ENCODE peak calls at places on chromosomes 1 and 21, in ten cellular contexts. H, P, I, U, A, G, J, B, F and W are unnamed samples.
A peak's percentile ranks its signal among the peaks of the same experiment; 100 is the strongest.

GRCh38 chr1:3197781-3198316 is 128.8 kb downstream of the PRDM16 start:
- DNase-seq in H (no peak), P (no peak), I (no peak), U (no peak), A (no peak), G (no peak), J (no peak), B (no peak), F (no peak), W (no peak)

GRCh38 chr1:26703466-26703865 is 7.7 kb downstream of the ARID1A start:
- DNase-seq in H (no peak), P (no peak), I (no peak), U (no peak), A (no peak), G (no peak), J (no peak), B (no peak), F (no peak), W (no peak)

GRCh38 chr1:29202584-29203340 is 21.1 kb upstream of the SRSF4 start:
- DNase-seq in H (peak; percentile 73), P (peak; percentile 94), I (peak; percentile 77), U (peak; percentile 98), A (peak; percentile 92), G (peak; percentile 98), J (peak; percentile 92), B (peak; percentile 89), F (peak; percentile 98), W (peak; percentile 86)

GRCh38 chr1:15218287-15219279 is 28.4 kb upstream of the FHAD1 start:
- DNase-seq in H (no peak), P (no peak), I (no peak), U (no peak), A (no peak), G (peak; percentile 38), J (no peak), B (peak; percentile 33), F (no peak), W (no peak)

GRCh38 chr1:51877434-51878306 is 857 bp downstream of the NRDC start:
- DNase-seq in H (no peak), P (no peak), I (peak; percentile 24), U (peak; percentile 41), A (no peak), G (no peak), J (no peak), B (peak; percentile 20), F (no peak), W (no peak)

GRCh38 chr1:185850366-185850765 is 116.2 kb downstream of the HMCN1 start:
- DNase-seq in H (no peak), P (no peak), I (no peak), U (no peak), A (no peak), G (no peak), J (no peak), B (peak; percentile 16), F (no peak), W (no peak)

GRCh38 chr1:38071530-38072266 is 25.1 kb upstream of the POU3F1 start:
- DNase-seq in H (no peak), P (no peak), I (no peak), U (no peak), A (no peak), G (no peak), J (no peak), B (peak; percentile 68), F (no peak), W (no peak)

GRCh38 chr1:12511128-12511484 is 106.9 kb downstream of the DHRS3 start:
- DNase-seq in H (no peak), P (no peak), I (no peak), U (no peak), A (no peak), G (no peak), J (no peak), B (no peak), F (no peak), W (no peak)

GRCh38 chr1:156360534-156360933 is 8.5 kb upstream of the RHBG start:
- DNase-seq in H (no peak), P (no peak), I (no peak), U (no peak), A (no peak), G (no peak), J (no peak), B (no peak), F (no peak), W (no peak)

GRCh38 chr1:93447481-93448291 is at the start of gene FNBP1L:
- DNase-seq in H (no peak), P (peak; percentile 79), I (peak; percentile 67), U (peak; percentile 85), A (peak; percentile 84), G (peak; percentile 72), J (no peak), B (peak; percentile 40), F (peak; percentile 91), W (no peak)

GRCh38 chr21:34800797-34801518 is 132.2 kb downstream of the CLIC6 start:
- DNase-seq in H (no peak), P (no peak), I (no peak), U (no peak), A (no peak), G (no peak), J (no peak), B (no peak), F (no peak), W (no peak)

GRCh38 chr1:1033731-1034437 is 14.0 kb downstream of the AGRN start:
- DNase-seq in H (no peak), P (no peak), I (no peak), U (no peak), A (no peak), G (no peak), J (no peak), B (no peak), F (no peak), W (no peak)

GRCh38 chr1:42825058-42825851 is 8.1 kb upstream of the SVBP start:
- DNase-seq in H (no peak), P (no peak), I (no peak), U (no peak), A (no peak), G (no peak), J (no peak), B (no peak), F (no peak), W (no peak)

GRCh38 chr1:64959973-64960372 is 6.4 kb downstream of the JAK1 start:
- DNase-seq in H (no peak), P (no peak), I (no peak), U (no peak), A (no peak), G (no peak), J (no peak), B (no peak), F (no peak), W (no peak)

GRCh38 chr21:41863439-41863740 is 15.8 kb downstream of the PRDM15 start:
- DNase-seq in H (no peak), P (no peak), I (no peak), U (no peak), A (no peak), G (no peak), J (no peak), B (no peak), F (no peak), W (no peak)

GRCh38 chr1:227944931-227945890 is 2.5 kb downstream of the WNT9A start:
- DNase-seq in H (no peak), P (no peak), I (peak; percentile 41), U (no peak), A (no peak), G (no peak), J (no peak), B (no peak), F (peak; percentile 58), W (no peak)

GRCh38 chr1:115710859-115711624 is 57.5 kb downstream of the CASQ2 start:
- DNase-seq in H (no peak), P (no peak), I (no peak), U (no peak), A (no peak), G (no peak), J (no peak), B (no peak), F (no peak), W (no peak)

GRCh38 chr1:180935326-180936109 is 22.8 kb downstream of the KIAA1614 start:
- DNase-seq in H (no peak), P (no peak), I (no peak), U (peak; percentile 63), A (no peak), G (no peak), J (no peak), B (no peak), F (no peak), W (no peak)

GRCh38 chr1:183881387-183882084 is 76.6 kb downstream of the RGL1 start:
- DNase-seq in H (no peak), P (peak; percentile 69), I (peak; percentile 73), U (no peak), A (peak; percentile 52), G (no peak), J (peak; percentile 76), B (peak; percentile 66), F (peak; percentile 92), W (no peak)

GRCh38 chr1:46637444-46638083 is 21.0 kb upstream of the MOB3C start:
- DNase-seq in H (no peak), P (no peak), I (no peak), U (no peak), A (no peak), G (no peak), J (no peak), B (no peak), F (no peak), W (no peak)

GRCh38 chr1:231393668-231394067 is 28.4 kb downstream of the EGLN1 start:
- DNase-seq in H (no peak), P (no peak), I (no peak), U (no peak), A (no peak), G (no peak), J (no peak), B (no peak), F (no peak), W (no peak)